ENCODE peak calls at places on chromosomes 13 and 19, in seven cellular contexts. A is DMS79 treated with DMSO at 0.1 percent for 48 hours; S is anterior cingulate cortex; Q is substantia nigra; U is activated effector memory CD4-positive, alpha-beta T cell treated with anti-CD3 and anti-CD28 coated beads, Interleukin-2, amount 50 U/mL, for 16 hours; Z is AG04450; D is dorsolateral prefrontal cortex. M is an unnamed sample.
A peak's percentile ranks its signal among the peaks of the same experiment; 100 is the strongest.

GRCh38 chr19:38792250-38793111 is 3.5 kb downstream of the LGALS7B start:
- DNase-seq in A (no peak), S (no peak), Q (no peak), U (peak; percentile 69), Z (no peak), D (no peak), M (no peak)

GRCh38 chr19:407501-408440 is 1.2 kb downstream of the C2CD4C start:
- DNase-seq in A (no peak), S (no peak), Q (no peak), U (peak; percentile 60), Z (no peak), D (no peak), M (no peak)

GRCh38 chr13:49341517-49341916 is 93.8 kb downstream of the CDADC1 start:
- DNase-seq in A (no peak), S (no peak), Q (no peak), U (no peak), Z (no peak), D (no peak), M (no peak)

GRCh38 chr13:63741029-63741813 is 2325.6 kb upstream of the PCDH20 start:
- DNase-seq in A (no peak), S (no peak), Q (no peak), U (peak; percentile 57), Z (no peak), D (no peak), M (no peak)

GRCh38 chr19:5339950-5340636 is 519 bp downstream of the PTPRS start:
- DNase-seq in A (no peak), S (no peak), Q (peak; percentile 31), U (no peak), Z (no peak), D (peak; percentile 35), M (no peak)

GRCh38 chr19:15260939-15261338 is 28.7 kb upstream of the EPHX3 start:
- DNase-seq in A (no peak), S (no peak), Q (no peak), U (no peak), Z (no peak), D (no peak), M (no peak)

GRCh38 chr19:1360126-1360817 is 23.4 kb upstream of the NDUFS7 start:
- DNase-seq in A (no peak), S (no peak), Q (no peak), U (no peak), Z (no peak), D (no peak), M (no peak)

GRCh38 chr13:51731759-51732158 is 72.2 kb downstream of the DHRS12 start:
- DNase-seq in A (no peak), S (no peak), Q (no peak), U (no peak), Z (no peak), D (no peak), M (peak; percentile 60)

GRCh38 chr13:101829484-101829883 is 377.0 kb downstream of the ITGBL1 start:
- DNase-seq in A (peak; percentile 28), S (no peak), Q (no peak), U (no peak), Z (no peak), D (no peak), M (no peak)

GRCh38 chr19:31110331-31110730 is 238.9 kb downstream of the TSHZ3 start:
- DNase-seq in A (peak; percentile 14), S (no peak), Q (no peak), U (no peak), Z (no peak), D (no peak), M (no peak)

GRCh38 chr13:107864543-107865460 is 350.5 kb downstream of the LIG4 start:
- DNase-seq in A (peak; percentile 90), S (no peak), Q (no peak), U (no peak), Z (peak; percentile 49), D (no peak), M (peak; percentile 4)

GRCh38 chr19:57435062-57435978 is at the start of gene ZNF749:
- DNase-seq in A (peak; percentile 99), S (peak; percentile 98), Q (peak; percentile 96), U (peak; percentile 98), Z (peak; percentile 90), D (peak; percentile 98), M (peak; percentile 96)

GRCh38 chr13:33182729-33183128 is 102.8 kb downstream of the STARD13 start:
- DNase-seq in A (no peak), S (no peak), Q (no peak), U (no peak), Z (no peak), D (no peak), M (no peak)

GRCh38 chr13:68490594-68490993 is 1260.5 kb upstream of the PCDH9 start:
- DNase-seq in A (no peak), S (no peak), Q (no peak), U (no peak), Z (no peak), D (no peak), M (no peak)

GRCh38 chr13:99182439-99182838 is 18.2 kb upstream of the UBAC2 start:
- DNase-seq in A (no peak), S (no peak), Q (no peak), U (no peak), Z (no peak), D (no peak), M (no peak)

GRCh38 chr13:44816701-44817684 is 172.3 kb downstream of the NUFIP1 start:
- DNase-seq in A (no peak), S (no peak), Q (no peak), U (no peak), Z (no peak), D (no peak), M (no peak)

GRCh38 chr13:20174656-20175405 is 14.0 kb upstream of the GJA3 start:
- DNase-seq in A (no peak), S (no peak), Q (no peak), U (peak; percentile 90), Z (peak; percentile 96), D (no peak), M (peak; percentile 72)

GRCh38 chr19:14479309-14479984 is 4.3 kb upstream of the PTGER1 start:
- DNase-seq in A (no peak), S (no peak), Q (no peak), U (no peak), Z (no peak), D (no peak), M (no peak)

GRCh38 chr19:15418112-15418587 is 638 bp downstream of the AKAP8L start:
- DNase-seq in A (peak; percentile 22), S (no peak), Q (no peak), U (no peak), Z (no peak), D (peak; percentile 41), M (no peak)

GRCh38 chr19:45097776-45098520 is 5.0 kb downstream of the PPP1R37 start:
- DNase-seq in A (no peak), S (no peak), Q (peak; percentile 52), U (no peak), Z (peak; percentile 82), D (peak; percentile 84), M (peak; percentile 85)

GRCh38 chr13:43094901-43095300 is 71.5 kb downstream of the DNAJC15 start:
- DNase-seq in A (no peak), S (no peak), Q (no peak), U (no peak), Z (no peak), D (no peak), M (no peak)

GRCh38 chr13:85108356-85108755 is 690.9 kb downstream of the SLITRK6 start:
- DNase-seq in A (no peak), S (no peak), Q (no peak), U (no peak), Z (no peak), D (no peak), M (no peak)

GRCh38 chr13:106532111-106532929 is 3.1 kb downstream of the EFNB2 start:
- DNase-seq in A (no peak), S (no peak), Q (peak; percentile 15), U (no peak), Z (no peak), D (peak; percentile 49), M (no peak)

GRCh38 chr19:2056810-2057192 is 5.8 kb upstream of the MKNK2 start:
- DNase-seq in A (no peak), S (no peak), Q (no peak), U (no peak), Z (no peak), D (no peak), M (no peak)

GRCh38 chr13:27428160-27428559 is 3.7 kb downstream of the GTF3A start:
- DNase-seq in A (no peak), S (no peak), Q (no peak), U (no peak), Z (no peak), D (no peak), M (no peak)

GRCh38 chr13:110702591-110703526 is 3.1 kb downstream of the CARS2 start:
- DNase-seq in A (no peak), S (no peak), Q (no peak), U (no peak), Z (no peak), D (no peak), M (no peak)

GRCh38 chr19:6242677-6243076 is 37.1 kb downstream of the MLLT1 start:
- DNase-seq in A (no peak), S (no peak), Q (no peak), U (no peak), Z (no peak), D (no peak), M (no peak)

GRCh38 chr13:92136449-92137180 is 738.2 kb downstream of the GPC5 start:
- DNase-seq in A (no peak), S (no peak), Q (no peak), U (no peak), Z (no peak), D (no peak), M (no peak)

GRCh38 chr13:80121038-80121437 is 219.9 kb downstream of the SPRY2 start:
- DNase-seq in A (no peak), S (no peak), Q (no peak), U (no peak), Z (no peak), D (no peak), M (no peak)